ENCODE peak calls at places on chromosomes 3 and 15, in five cellular contexts. Q is right cardiac atrium; E is head of caudate nucleus; S is NCI-H1092 treated with DMSO at 0.1 percent for 48 hours; B is CD8-positive, alpha-beta memory T cell. N is an unnamed sample.

GRCh38 chr3:10466186-10466585 is 39.2 kb downstream of the ATP2B2 start:
- DNase-seq in Q (no peak), E (no peak), S (no peak), B (no peak), N (no peak)

GRCh38 chr3:20666091-20666490 is 480.1 kb upstream of the SGO1 start:
- DNase-seq in Q (no peak), E (no peak), S (no peak), B (no peak), N (no peak)

GRCh38 chr3:169948559-169949371 is 17.8 kb upstream of the SEC62 start:
- DNase-seq in Q (no peak), E (no peak), S (no peak), B (no peak), N (no peak)

GRCh38 chr3:166837535-166837934 is 542.6 kb downstream of the ZBBX start:
- DNase-seq in Q (no peak), E (no peak), S (peak), B (no peak), N (no peak)

GRCh38 chr15:96341465-96342142 is 11.1 kb downstream of the NR2F2 start:
- DNase-seq in Q (no peak), E (no peak), S (no peak), B (no peak), N (no peak)

GRCh38 chr3:136899622-136900158 is 37.7 kb downstream of the NCK1 start:
- DNase-seq in Q (no peak), E (no peak), S (no peak), B (no peak), N (no peak)

GRCh38 chr3:181851063-181851462 is 139.3 kb downstream of the SOX2 start:
- DNase-seq in Q (no peak), E (no peak), S (no peak), B (no peak), N (no peak)

GRCh38 chr15:100525894-100526512 is 2.7 kb downstream of the CERS3 start:
- DNase-seq in Q (peak), E (peak), S (peak), B (no peak), N (no peak)

GRCh38 chr3:30606301-30607031 is at the start of gene TGFBR2:
- DNase-seq in Q (peak), E (peak), S (peak), B (peak), N (peak)

GRCh38 chr15:93166675-93167074 is 77.7 kb upstream of the RGMA start:
- DNase-seq in Q (no peak), E (no peak), S (no peak), B (no peak), N (no peak)

GRCh38 chr3:15299036-15299435 is 33.4 kb downstream of the SH3BP5 start:
- DNase-seq in Q (no peak), E (no peak), S (no peak), B (no peak), N (no peak)

GRCh38 chr3:172904817-172905479 is 154.4 kb downstream of the ECT2 start:
- DNase-seq in Q (no peak), E (no peak), S (no peak), B (no peak), N (no peak)

GRCh38 chr3:149839874-149840273 is 26.9 kb downstream of the RNF13 start:
- DNase-seq in Q (no peak), E (no peak), S (no peak), B (no peak), N (no peak)

GRCh38 chr3:71432044-71432970 is 151.2 kb downstream of the FOXP1 start:
- DNase-seq in Q (peak), E (no peak), S (no peak), B (no peak), N (no peak)

GRCh38 chr3:123344941-123345594 is 103.8 kb downstream of the ADCY5 start:
- DNase-seq in Q (no peak), E (no peak), S (no peak), B (no peak), N (no peak)

GRCh38 chr3:151296226-151296625 is 17.9 kb upstream of the P2RY14 start:
- DNase-seq in Q (no peak), E (no peak), S (no peak), B (no peak), N (no peak)

GRCh38 chr3:79517766-79518413 is 249.9 kb downstream of the ROBO1 start:
- DNase-seq in Q (no peak), E (no peak), S (peak), B (no peak), N (no peak)

GRCh38 chr3:126537116-126537729 is 13.3 kb downstream of the CHST13 start:
- DNase-seq in Q (no peak), E (no peak), S (peak), B (no peak), N (no peak)

GRCh38 chr15:81184188-81184587 is 12.5 kb upstream of the IL16 start:
- DNase-seq in Q (peak), E (no peak), S (no peak), B (no peak), N (no peak)

GRCh38 chr3:57923101-57923500 is 85.1 kb upstream of the FLNB start:
- DNase-seq in Q (no peak), E (no peak), S (no peak), B (no peak), N (no peak)

GRCh38 chr3:58041182-58041825 is 33.1 kb downstream of the FLNB start:
- DNase-seq in Q (no peak), E (no peak), S (no peak), B (no peak), N (no peak)

GRCh38 chr3:147383617-147384016 is 22.7 kb downstream of the ZIC4 start:
- DNase-seq in Q (no peak), E (no peak), S (no peak), B (no peak), N (no peak)

GRCh38 chr3:132382267-132382666 is 35.0 kb upstream of the DNAJC13 start:
- DNase-seq in Q (no peak), E (no peak), S (no peak), B (no peak), N (no peak)

GRCh38 chr15:73959012-73959581 is 32.8 kb downstream of the LOXL1 start:
- DNase-seq in Q (no peak), E (no peak), S (peak), B (no peak), N (no peak)

GRCh38 chr15:99925661-99926461 is 192.6 kb upstream of the LYSMD4 start:
- DNase-seq in Q (peak), E (peak), S (peak), B (peak), N (peak)

GRCh38 chr15:85625431-85625830 is 169.3 kb downstream of the KLHL25 start:
- DNase-seq in Q (no peak), E (no peak), S (no peak), B (no peak), N (no peak)

GRCh38 chr3:194711913-194712312 is 26.2 kb downstream of the FAM43A start:
- DNase-seq in Q (peak), E (no peak), S (no peak), B (no peak), N (no peak)

GRCh38 chr3:71304684-71305083 is 278.8 kb downstream of the FOXP1 start:
- DNase-seq in Q (peak), E (no peak), S (no peak), B (no peak), N (no peak)

N was measured in esophagus squamous epithelium.